ENCODE peak calls at places on chromosomes 3 and 15, in six cellular contexts. F is central memory CD8-positive, alpha-beta T cell; W is HFF-Myc; M is posterior cingulate gyrus; R is naive thymus-derived CD8-positive, alpha-beta T cell; D is NCI-H1105. T is an unnamed sample.

GRCh38 chr3:27360113-27361078 is 8.8 kb downstream of the NEK10 start:
- DNase-seq in R (no peak), M (no peak), D (peak; percentile 46), W (no peak), F (no peak), T (no peak)

GRCh38 chr3:114718071-114718896 is 424.5 kb downstream of the TIGIT start:
- DNase-seq in F (no peak), R (no peak), W (no peak), D (no peak), M (no peak), T (no peak)

GRCh38 chr15:76756371-76756770 is 148.8 kb downstream of the SCAPER start:
- DNase-seq in W (no peak), D (no peak), M (no peak), R (no peak), F (no peak), T (no peak)

GRCh38 chr15:33296856-33297255 is 13.9 kb upstream of the RYR3 start:
- DNase-seq in M (no peak), R (no peak), W (no peak), D (no peak), F (no peak), T (no peak)

GRCh38 chr15:83928392-83928734 is 274.4 kb downstream of the ADAMTSL3 start:
- DNase-seq in M (no peak), D (no peak), R (no peak), F (no peak), W (no peak), T (no peak)

GRCh38 chr15:65106011-65106590 is 8.9 kb downstream of the UBAP1L start:
- DNase-seq in D (no peak), M (no peak), W (no peak), R (no peak), F (no peak), T (no peak)

GRCh38 chr15:63322541-63322940 is 45.1 kb downstream of the APH1B start:
- DNase-seq in F (no peak), R (no peak), D (peak; percentile 35), W (no peak), M (no peak), T (no peak)

GRCh38 chr3:159764211-159765024 is 224.2 kb upstream of the IL12A start:
- DNase-seq in F (no peak), M (peak; percentile 90), R (no peak), D (no peak), W (no peak), T (peak; percentile 88)

GRCh38 chr3:133209871-133210550 is 171.8 kb downstream of the TMEM108 start:
- DNase-seq in F (no peak), W (peak; percentile 71), M (no peak), D (no peak), R (no peak), T (no peak)

GRCh38 chr3:194220776-194221735 is 85.1 kb downstream of the HES1 start:
- DNase-seq in D (no peak), W (no peak), R (no peak), M (no peak), F (no peak), T (no peak)

GRCh38 chr3:18968120-18968519 is 180.2 kb upstream of the KCNH8 start:
- DNase-seq in F (no peak), W (no peak), M (no peak), D (no peak), R (no peak), T (no peak)

GRCh38 chr3:185555101-185555501 is 2.7 kb upstream of the LIPH start:
- DNase-seq in R (no peak), M (no peak), W (no peak), D (no peak), F (no peak), T (peak; percentile 34)

GRCh38 chr15:67067161-67067853 is 1.9 kb downstream of the SMAD3 start:
- DNase-seq in W (no peak), D (no peak), R (peak; percentile 16), F (no peak), M (no peak), T (no peak)

GRCh38 chr15:35306361-35306981 is 221.4 kb upstream of the NANOGP8 start:
- DNase-seq in R (no peak), M (no peak), W (no peak), F (no peak), D (no peak), T (no peak)